ENCODE peak calls at places on chromosomes 5 and 9, in nine cellular contexts. K is DMS153; F is AG08395; P is stimulated activated CD8-positive, alpha-beta memory T cell treated with anti-CD3 and anti-CD28 coated beads, Interleukin-15, amount 100 ng/mL, for 24 hours; W is GM20000; S is T-helper 9 cell; N is activated CD8-positive, alpha-beta memory T cell treated with anti-CD3 and anti-CD28 coated beads, Interleukin-2, amount 50 U/mL, for 48 hours; H is fibroblast of the aortic adventitia; E is mucosa of gallbladder. Y is an unnamed sample.

GRCh38 chr9:76521244-76521673 is 62.3 kb downstream of the GCNT1 start:
- DNase-seq in K (no peak), F (no peak), P (no peak), W (no peak), S (no peak), N (no peak), H (no peak), E (no peak), Y (no peak)

GRCh38 chr5:166509085-166509484 is 1782.4 kb upstream of the WWC1 start:
- DNase-seq in K (no peak), F (no peak), P (no peak), W (no peak), S (no peak), N (no peak), H (no peak), E (no peak), Y (no peak)

GRCh38 chr9:93099551-93100264 is 3.7 kb downstream of the CARD19 start:
- DNase-seq in K (no peak), F (no peak), P (no peak), W (no peak), S (no peak), N (peak; percentile 48), H (no peak), E (no peak), Y (no peak)

GRCh38 chr9:131559416-131560000 is 14.2 kb downstream of the PRRT1B start:
- DNase-seq in K (no peak), F (no peak), P (no peak), W (no peak), S (no peak), N (no peak), H (no peak), E (no peak), Y (no peak)

GRCh38 chr5:96752341-96753016 is 55.3 kb downstream of the ERAP1 start:
- DNase-seq in K (no peak), F (peak; percentile 52), P (no peak), W (peak; percentile 49), S (peak; percentile 13), N (no peak), H (peak; percentile 86), E (peak; percentile 61), Y (peak; percentile 30)

GRCh38 chr5:135497971-135498661 is 37.6 kb downstream of the NEUROG1 start:
- DNase-seq in K (no peak), F (no peak), P (no peak), W (no peak), S (no peak), N (no peak), H (no peak), E (no peak), Y (no peak)

GRCh38 chr5:113166710-113167366 is 190.2 kb downstream of the DCP2 start:
- DNase-seq in K (no peak), F (peak; percentile 80), P (no peak), W (no peak), S (no peak), N (no peak), H (peak; percentile 66), E (no peak), Y (no peak)

GRCh38 chr9:27124151-27124550 is 15.1 kb downstream of the TEK start:
- DNase-seq in K (no peak), F (no peak), P (no peak), W (no peak), S (no peak), N (no peak), H (peak; percentile 10), E (no peak), Y (no peak)

GRCh38 chr5:106189121-106189809 is 1481.5 kb downstream of the EFNA5 start:
- DNase-seq in K (peak; percentile 68), F (no peak), P (no peak), W (no peak), S (no peak), N (no peak), H (no peak), E (no peak), Y (no peak)

GRCh38 chr5:143006511-143006910 is 236.3 kb downstream of the ARHGAP26 start:
- DNase-seq in K (no peak), F (no peak), P (no peak), W (no peak), S (no peak), N (no peak), H (no peak), E (no peak), Y (no peak)

GRCh38 chr5:22734907-22735306 is 118.2 kb downstream of the CDH12 start:
- DNase-seq in K (no peak), F (no peak), P (no peak), W (no peak), S (no peak), N (no peak), H (no peak), E (no peak), Y (no peak)

GRCh38 chr5:107365355-107366109 is 305.2 kb downstream of the EFNA5 start:
- DNase-seq in K (no peak), F (peak; percentile 56), P (no peak), W (no peak), S (no peak), N (no peak), H (no peak), E (no peak), Y (no peak)

GRCh38 chr5:147558826-147559225 is 49.0 kb upstream of the DPYSL3 start:
- DNase-seq in K (peak; percentile 32), F (peak; percentile 78), P (no peak), W (peak; percentile 9), S (no peak), N (no peak), H (peak; percentile 91), E (peak; percentile 41), Y (peak; percentile 34)

GRCh38 chr5:175353876-175354275 is 90.1 kb downstream of the DRD1 start:
- DNase-seq in K (no peak), F (no peak), P (no peak), W (no peak), S (no peak), N (no peak), H (peak; percentile 44), E (no peak), Y (no peak)